ENCODE peak calls at places on chromosome 9, in eight cellular contexts. G is mucosa of descending colon, Z is coronary artery, U is astrocyte of the spinal cord, I is cardiac fibroblast, A is NB4, K is RWPE1, E is foreskin keratinocyte. O is an unnamed sample.

GRCh38 chr9:107177857-107178256 is 105.2 kb upstream of the RAD23B start:
- DNase-seq in G (no peak), Z (no peak), U (no peak), I (no peak), A (no peak), K (no peak), E (no peak), O (no peak)

GRCh38 chr9:6715755-6716643 is 41.8 kb upstream of the KDM4C start:
- DNase-seq in G (peak), Z (no peak), U (no peak), I (peak), A (peak), K (no peak), E (peak), O (peak)

GRCh38 chr9:137396227-137396626 is 26.7 kb downstream of the EXD3 start:
- DNase-seq in G (no peak), Z (no peak), U (peak), I (peak), A (peak), K (peak), E (peak), O (no peak)

GRCh38 chr9:92988215-92988731 is 41.0 kb downstream of the FGD3 start:
- DNase-seq in G (no peak), Z (no peak), U (no peak), I (no peak), A (no peak), K (peak), E (peak), O (no peak)

GRCh38 chr9:131851414-131851813 is 111.5 kb upstream of the RAPGEF1 start:
- DNase-seq in G (no peak), Z (no peak), U (no peak), I (no peak), A (no peak), K (no peak), E (no peak), O (no peak)

GRCh38 chr9:8346291-8346690 is 546.7 kb upstream of the DMAC1 start:
- DNase-seq in G (no peak), Z (no peak), U (peak), I (peak), A (no peak), K (no peak), E (no peak), O (no peak)

GRCh38 chr9:114261026-114261425 is 61.9 kb upstream of the ORM1 start:
- DNase-seq in G (no peak), Z (no peak), U (no peak), I (no peak), A (no peak), K (no peak), E (no peak), O (no peak)

GRCh38 chr9:125472926-125473701 is 211.5 kb downstream of the GAPVD1 start:
- DNase-seq in G (no peak), Z (peak), U (peak), I (peak), A (no peak), K (no peak), E (no peak), O (no peak)

GRCh38 chr9:137410891-137411249 is 12.1 kb downstream of the EXD3 start:
- DNase-seq in G (no peak), Z (no peak), U (no peak), I (no peak), A (no peak), K (no peak), E (no peak), O (no peak)

GRCh38 chr9:138038244-138038671 is 160.7 kb downstream of the CACNA1B start:
- DNase-seq in G (no peak), Z (no peak), U (no peak), I (no peak), A (no peak), K (no peak), E (no peak), O (no peak)

GRCh38 chr9:16171851-16172250 is 619.0 kb downstream of the CCDC171 start:
- DNase-seq in G (no peak), Z (no peak), U (no peak), I (no peak), A (no peak), K (no peak), E (no peak), O (no peak)

GRCh38 chr9:133238272-133238850 is 29.3 kb upstream of the OBP2B start:
- DNase-seq in G (peak), Z (peak), U (peak), I (peak), A (peak), K (no peak), E (peak), O (no peak)

GRCh38 chr9:125970340-125970739 is 223.2 kb downstream of the PBX3 start:
- DNase-seq in G (no peak), Z (no peak), U (no peak), I (no peak), A (no peak), K (peak), E (peak), O (no peak)

GRCh38 chr9:17750285-17750684 is 171.4 kb downstream of the SH3GL2 start:
- DNase-seq in G (no peak), Z (no peak), U (no peak), I (no peak), A (no peak), K (no peak), E (no peak), O (no peak)

GRCh38 chr9:77927265-77927664 is 104.3 kb downstream of the GNAQ start:
- DNase-seq in G (no peak), Z (no peak), U (peak), I (peak), A (peak), K (no peak), E (no peak), O (no peak)

GRCh38 chr9:122158202-122158601 is 1.4 kb downstream of the NDUFA8 start:
- DNase-seq in G (no peak), Z (no peak), U (peak), I (peak), A (peak), K (peak), E (peak), O (no peak)

GRCh38 chr9:98287383-98287782 is 31.9 kb upstream of the TBC1D2 start:
- DNase-seq in G (no peak), Z (no peak), U (no peak), I (peak), A (peak), K (peak), E (no peak), O (no peak)

GRCh38 chr9:83197611-83198010 is 134.7 kb upstream of the RASEF start:
- DNase-seq in G (no peak), Z (no peak), U (no peak), I (no peak), A (no peak), K (no peak), E (no peak), O (no peak)

GRCh38 chr9:102779341-102779740 is 215.8 kb upstream of the CYLC2 start:
- DNase-seq in G (no peak), Z (no peak), U (peak), I (no peak), A (no peak), K (peak), E (no peak), O (no peak)

GRCh38 chr9:137164370-137165249 is 5.2 kb downstream of the LRRC26 start:
- DNase-seq in G (no peak), Z (no peak), U (no peak), I (no peak), A (no peak), K (no peak), E (no peak), O (no peak)

GRCh38 chr9:133737071-133737773 is 930 bp downstream of the SARDH start:
- DNase-seq in G (no peak), Z (peak), U (no peak), I (no peak), A (no peak), K (no peak), E (no peak), O (no peak)

GRCh38 chr9:75039006-75039405 is 10.9 kb upstream of the CARNMT1 start:
- DNase-seq in G (no peak), Z (no peak), U (peak), I (peak), A (no peak), K (no peak), E (peak), O (no peak)

GRCh38 chr9:4600363-4600762 is 61.7 kb upstream of the PLPP6 start:
- DNase-seq in G (no peak), Z (no peak), U (no peak), I (no peak), A (no peak), K (no peak), E (no peak), O (no peak)

GRCh38 chr9:91273853-91274552 is 87.7 kb downstream of the AUH start:
- DNase-seq in G (no peak), Z (no peak), U (peak), I (peak), A (peak), K (peak), E (peak), O (no peak)

GRCh38 chr9:130663258-130664171 is 879 bp upstream of the PRDM12 start:
- DNase-seq in G (no peak), Z (no peak), U (no peak), I (no peak), A (peak), K (no peak), E (no peak), O (no peak)

GRCh38 chr9:134728801-134729495 is 87.3 kb downstream of the COL5A1 start:
- DNase-seq in G (no peak), Z (no peak), U (no peak), I (no peak), A (no peak), K (no peak), E (no peak), O (no peak)

GRCh38 chr9:81627481-81627880 is 61.9 kb downstream of the TLE1 start:
- DNase-seq in G (no peak), Z (no peak), U (no peak), I (no peak), A (no peak), K (peak), E (peak), O (no peak)

GRCh38 chr9:89178162-89179120 is at the start of gene SHC3:
- DNase-seq in G (peak), Z (no peak), U (peak), I (peak), A (peak), K (no peak), E (no peak), O (no peak)

GRCh38 chr9:15295761-15296405 is 11.1 kb downstream of the TTC39B start:
- DNase-seq in G (no peak), Z (no peak), U (peak), I (peak), A (peak), K (peak), E (peak), O (peak)

GRCh38 chr9:84271004-84271886 is 69.3 kb downstream of the SLC28A3 start:
- DNase-seq in G (no peak), Z (no peak), U (peak), I (peak), A (no peak), K (no peak), E (peak), O (no peak)

GRCh38 chr9:130664191-130665028 is at the start of gene PRDM12:
- DNase-seq in G (no peak), Z (no peak), U (no peak), I (no peak), A (peak), K (no peak), E (no peak), O (no peak)

GRCh38 chr9:85425153-85425611 is 316.6 kb downstream of the AGTPBP1 start:
- DNase-seq in G (peak), Z (no peak), U (peak), I (peak), A (peak), K (peak), E (no peak), O (peak)

GRCh38 chr9:15813076-15813475 is 260.2 kb downstream of the CCDC171 start:
- DNase-seq in G (no peak), Z (no peak), U (no peak), I (no peak), A (no peak), K (no peak), E (no peak), O (no peak)

GRCh38 chr9:96242829-96243228 is 59.1 kb downstream of the HSD17B3 start:
- DNase-seq in G (no peak), Z (no peak), U (no peak), I (no peak), A (no peak), K (no peak), E (no peak), O (no peak)

GRCh38 chr9:96246267-96246671 is 55.7 kb downstream of the HSD17B3 start:
- DNase-seq in G (no peak), Z (no peak), U (no peak), I (no peak), A (no peak), K (no peak), E (no peak), O (no peak)

GRCh38 chr9:96241391-96241809 is 60.6 kb downstream of the HSD17B3 start:
- DNase-seq in G (no peak), Z (no peak), U (peak), I (no peak), A (no peak), K (peak), E (peak), O (no peak)

GRCh38 chr9:96243798-96244197 is 58.2 kb downstream of the HSD17B3 start:
- DNase-seq in G (no peak), Z (no peak), U (no peak), I (no peak), A (no peak), K (no peak), E (no peak), O (no peak)

DNA sequence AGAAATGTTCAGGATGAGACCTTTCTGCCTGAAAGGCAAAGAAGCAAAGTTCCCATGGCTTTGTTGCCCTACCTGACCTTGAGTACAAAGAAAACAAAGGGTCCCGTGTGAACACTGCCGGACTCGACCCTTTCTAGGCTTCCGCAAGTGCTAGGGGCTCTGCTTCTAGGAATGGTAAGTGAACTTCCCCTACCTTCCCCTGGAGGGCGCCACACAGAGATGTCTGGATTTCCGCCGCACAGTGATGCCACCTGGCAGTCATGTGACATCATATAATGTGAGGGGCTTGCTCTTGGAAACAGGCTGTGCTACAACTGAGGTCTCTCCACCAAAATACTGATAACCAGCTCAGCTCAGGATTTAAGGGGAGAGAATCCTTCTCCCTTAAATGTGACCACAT is 56.6 kb downstream of the HSD17B3 start:
- DNase-seq in G (no peak), Z (no peak), U (no peak), I (no peak), A (peak), K (no peak), E (no peak), O (no peak)
- TF ChIP-seq CTCF in G (no peak), Z (no peak), U (peak), I (peak), A (peak), K (no peak), E (peak), O (no peak)

GRCh38 chr9:70579686-70580085 is 165.2 kb upstream of the KLF9 start:
- DNase-seq in G (no peak), Z (no peak), U (no peak), I (no peak), A (no peak), K (no peak), E (no peak), O (no peak)
- TF ChIP-seq CTCF in G (no peak), Z (no peak), U (no peak), I (no peak), A (no peak), K (no peak), E (no peak), O (no peak)

DNA sequence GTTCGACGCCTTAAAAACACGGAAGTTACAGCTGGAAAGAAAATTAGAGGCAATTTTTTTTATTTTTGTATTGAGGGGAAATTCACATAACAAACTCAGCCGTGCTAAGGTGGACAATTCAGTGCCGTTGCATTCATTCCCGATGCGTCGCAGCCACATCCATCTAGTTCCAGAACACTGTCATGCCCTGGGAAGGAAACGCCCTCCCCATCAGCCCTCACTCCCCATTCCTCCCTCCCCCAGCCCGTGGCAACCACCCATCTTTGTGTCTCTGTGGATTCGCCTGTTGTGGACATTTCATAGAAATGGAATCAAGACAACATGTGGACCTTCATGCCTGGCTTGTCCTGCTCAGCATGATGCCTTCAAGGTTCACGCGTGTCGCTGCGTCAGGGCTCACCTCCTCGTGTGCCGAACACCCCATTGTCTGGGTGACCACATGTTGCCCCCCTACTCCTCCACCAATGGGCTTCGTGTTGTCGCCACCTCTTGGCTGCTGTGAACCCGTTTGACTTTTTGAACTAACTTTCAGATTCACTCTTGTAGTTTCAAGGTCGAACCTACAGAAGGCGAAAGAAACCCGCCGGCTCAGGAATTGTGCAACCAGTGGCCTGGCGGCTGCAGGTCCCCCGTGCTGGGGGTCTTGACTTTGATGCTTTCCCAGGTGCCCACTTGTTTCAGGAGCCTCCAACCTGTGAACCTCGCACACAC is 17.4 kb upstream of the CAMSAP1 start:
- DNase-seq in G (no peak), Z (no peak), U (no peak), I (no peak), A (no peak), K (no peak), E (no peak), O (no peak)
- TF ChIP-seq CTCF in G (no peak), Z (no peak), U (no peak), I (no peak), A (peak), K (no peak), E (peak), O (no peak)

DNA sequence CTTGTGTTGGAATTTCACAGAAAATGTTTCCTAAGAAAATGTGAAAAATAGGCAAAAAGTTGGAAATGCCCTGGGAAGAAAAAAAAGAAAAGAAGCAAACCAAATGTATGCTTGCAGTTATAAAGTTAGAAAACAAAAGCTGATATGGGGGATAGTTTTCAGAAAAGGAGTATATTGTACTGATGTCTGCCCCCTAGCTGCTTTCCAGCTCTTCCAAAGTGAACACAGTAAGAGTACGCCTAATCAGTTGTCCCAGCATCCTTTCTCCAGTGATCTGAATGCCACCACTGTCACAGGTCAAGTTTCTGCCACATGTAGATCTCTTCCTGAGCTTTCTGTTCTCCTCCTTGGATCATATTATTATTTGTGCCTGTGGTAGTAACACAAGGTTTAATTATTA is 5.8 kb downstream of the TYRP1 start:
- DNase-seq in G (no peak), Z (no peak), U (no peak), I (peak), A (no peak), K (no peak), E (no peak), O (no peak)
- TF ChIP-seq CTCF in G (no peak), Z (no peak), U (peak), I (peak), A (no peak), K (no peak), E (peak), O (no peak)

GRCh38 chr9:504921-505821 is 290.5 kb downstream of the DOCK8 start:
- DNase-seq in G (peak), Z (no peak), U (no peak), I (peak), A (peak), K (peak), E (peak), O (no peak)

GRCh38 chr9:503331-503730 is 288.7 kb downstream of the DOCK8 start:
- DNase-seq in G (peak), Z (no peak), U (no peak), I (no peak), A (no peak), K (no peak), E (peak), O (no peak)

DNA sequence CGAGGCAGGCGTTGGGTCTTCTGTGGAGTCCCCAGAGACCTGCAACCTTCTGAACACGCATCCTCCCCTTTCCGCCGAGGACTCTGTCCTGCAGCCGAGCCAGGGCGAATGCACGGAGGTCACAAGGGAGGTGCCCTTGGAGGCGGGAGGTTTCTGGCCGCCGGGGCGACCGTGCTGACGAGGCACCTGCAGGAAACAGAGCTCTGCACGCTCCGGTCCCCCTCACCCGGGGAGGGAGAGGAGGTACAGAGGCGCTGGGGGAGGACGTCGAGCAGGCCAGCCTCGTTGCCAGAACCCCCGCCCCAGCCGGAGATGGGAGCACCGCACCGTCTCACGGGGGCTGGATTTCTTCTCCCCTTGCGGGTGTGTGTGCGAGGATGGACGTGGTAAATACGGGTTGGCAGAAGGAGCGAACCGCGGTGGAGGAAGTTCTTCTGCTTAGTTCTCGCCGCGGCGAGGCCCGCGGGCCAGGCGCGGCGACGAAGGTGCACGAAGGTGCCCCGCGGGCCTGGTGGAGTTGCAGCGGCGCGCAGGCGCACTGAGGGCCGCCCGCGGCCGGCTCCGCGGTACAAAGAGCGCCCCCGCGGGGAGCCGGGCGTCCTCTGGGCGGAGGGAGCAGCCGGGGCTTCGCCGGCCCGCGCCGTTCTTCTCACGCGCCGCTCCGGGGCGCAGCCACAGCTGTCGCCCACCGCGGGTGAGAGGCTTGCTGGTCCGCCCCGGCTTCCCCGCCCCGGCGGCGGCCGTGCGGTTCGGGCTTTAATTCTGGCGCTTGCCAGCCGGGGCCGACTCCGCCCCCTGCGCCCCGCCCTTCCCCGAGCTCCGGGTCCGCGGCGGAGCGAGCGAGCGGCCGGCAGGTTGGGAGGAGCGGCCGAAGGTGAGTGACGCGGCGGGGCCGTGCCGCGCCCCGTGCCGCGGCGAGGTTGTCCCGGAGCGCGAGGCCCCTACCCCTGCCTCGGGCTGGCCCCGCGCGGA is 289.5 kb downstream of the DOCK8 start:
- DNase-seq in G (peak), Z (peak), U (peak), I (peak), A (peak), K (peak), E (peak), O (peak)
- TF ChIP-seq CTCF in G (peak), Z (no peak), U (peak), I (no peak), A (peak), K (peak), E (peak), O (peak)

O was measured in natural killer cell.